ENCODE peak calls at places on chromosomes 5 and 9, in five cellular contexts. O is lower leg skin, E is prostate gland, N is Peyer's patch, D is endothelial cell. Z is an unnamed sample.

GRCh38 chr5:126938461-126938860 is 91.9 kb downstream of the MARCHF3 start:
- DNase-seq in E (no peak), O (no peak), N (no peak), D (no peak), Z (no peak)

GRCh38 chr5:149719666-149720065 is 10.4 kb upstream of the PPARGC1B start:
- DNase-seq in E (peak), O (no peak), D (no peak), N (no peak), Z (peak)

GRCh38 chr5:9431496-9432258 is 114.2 kb downstream of the SEMA5A start:
- DNase-seq in N (no peak), D (no peak), E (no peak), O (no peak), Z (no peak)

GRCh38 chr5:132774896-132775295 is 2.1 kb downstream of the SEPTIN8 start:
- DNase-seq in E (no peak), N (no peak), O (no peak), D (no peak), Z (no peak)

GRCh38 chr9:34579097-34579818 is 10.3 kb downstream of the CNTFR start:
- DNase-seq in N (no peak), O (no peak), D (no peak), E (no peak), Z (no peak)

GRCh38 chr9:98228392-98229089 is 26.9 kb downstream of the TBC1D2 start:
- DNase-seq in N (no peak), D (no peak), O (no peak), E (no peak), Z (no peak)

GRCh38 chr5:132489871-132490483 is 596 bp downstream of the IRF1 start:
- DNase-seq in D (no peak), E (no peak), O (peak), N (peak), Z (no peak)

GRCh38 chr9:114314256-114314867 is 8.5 kb upstream of the ORM1 start:
- DNase-seq in O (no peak), E (no peak), N (no peak), D (no peak), Z (no peak)

GRCh38 chr9:104374711-104375110 is 129.4 kb upstream of the OR13F1 start:
- DNase-seq in O (no peak), N (no peak), E (no peak), D (no peak), Z (no peak)

GRCh38 chr5:120449501-120449900 is 14.6 kb upstream of the PRR16 start:
- DNase-seq in E (no peak), N (no peak), D (no peak), O (no peak), Z (no peak)

GRCh38 chr9:33737811-33738606 is 57.4 kb upstream of the PRSS3 start:
- DNase-seq in N (no peak), E (peak), D (peak), O (no peak), Z (peak)

GRCh38 chr9:129333961-129334743 is 156.1 kb upstream of the IER5L start:
- DNase-seq in N (peak), E (peak), D (peak), O (peak), Z (peak)

GRCh38 chr9:94952553-94953373 is 226.3 kb downstream of the AOPEP start:
- DNase-seq in D (peak), E (no peak), N (no peak), O (no peak), Z (no peak)

GRCh38 chr9:129885018-129885669 is 49.9 kb downstream of the USP20 start:
- DNase-seq in E (no peak), D (no peak), N (no peak), O (no peak), Z (peak)

GRCh38 chr9:134725605-134725940 is 84.0 kb downstream of the COL5A1 start:
- DNase-seq in E (no peak), N (no peak), O (no peak), D (no peak), Z (no peak)

DNA sequence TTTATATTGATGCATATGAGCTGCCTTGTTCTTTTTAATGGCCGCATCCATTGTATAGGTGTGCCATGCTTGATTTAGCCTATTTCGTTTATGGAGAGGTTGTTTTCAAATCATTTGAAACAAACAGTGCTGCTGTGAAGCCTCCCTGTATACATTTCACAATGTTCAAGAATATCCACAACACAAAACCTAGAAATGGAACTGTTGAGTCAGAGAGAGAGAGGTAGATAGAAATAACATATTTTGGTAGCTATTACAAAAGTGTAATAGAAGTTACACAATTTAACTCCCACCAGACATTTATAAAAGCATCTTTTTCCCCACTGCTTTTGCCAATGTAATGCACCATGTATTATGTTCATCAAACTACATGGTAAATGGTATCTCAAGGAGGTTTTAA is 82.0 kb downstream of the FRMD3 start:
- DNase-seq in O (no peak), N (no peak), D (no peak), E (no peak), Z (no peak)
- TF ChIP-seq CTCF in O (no peak), N (no peak), D (no peak), E (no peak), Z (no peak)

GRCh38 chr5:116062352-116062751 is 22.5 kb upstream of the COMMD10 start:
- DNase-seq in N (no peak), O (no peak), D (no peak), E (no peak), Z (no peak)
- TF ChIP-seq CTCF in N (no peak), O (no peak), D (no peak), E (no peak), Z (no peak)

GRCh38 chr9:9790216-9790872 is 822.5 kb downstream of the PTPRD start:
- DNase-seq in D (peak), O (no peak), E (no peak), N (no peak), Z (peak)
- TF ChIP-seq CTCF in D (peak), O (no peak), E (peak), N (no peak), Z (peak)

DNA sequence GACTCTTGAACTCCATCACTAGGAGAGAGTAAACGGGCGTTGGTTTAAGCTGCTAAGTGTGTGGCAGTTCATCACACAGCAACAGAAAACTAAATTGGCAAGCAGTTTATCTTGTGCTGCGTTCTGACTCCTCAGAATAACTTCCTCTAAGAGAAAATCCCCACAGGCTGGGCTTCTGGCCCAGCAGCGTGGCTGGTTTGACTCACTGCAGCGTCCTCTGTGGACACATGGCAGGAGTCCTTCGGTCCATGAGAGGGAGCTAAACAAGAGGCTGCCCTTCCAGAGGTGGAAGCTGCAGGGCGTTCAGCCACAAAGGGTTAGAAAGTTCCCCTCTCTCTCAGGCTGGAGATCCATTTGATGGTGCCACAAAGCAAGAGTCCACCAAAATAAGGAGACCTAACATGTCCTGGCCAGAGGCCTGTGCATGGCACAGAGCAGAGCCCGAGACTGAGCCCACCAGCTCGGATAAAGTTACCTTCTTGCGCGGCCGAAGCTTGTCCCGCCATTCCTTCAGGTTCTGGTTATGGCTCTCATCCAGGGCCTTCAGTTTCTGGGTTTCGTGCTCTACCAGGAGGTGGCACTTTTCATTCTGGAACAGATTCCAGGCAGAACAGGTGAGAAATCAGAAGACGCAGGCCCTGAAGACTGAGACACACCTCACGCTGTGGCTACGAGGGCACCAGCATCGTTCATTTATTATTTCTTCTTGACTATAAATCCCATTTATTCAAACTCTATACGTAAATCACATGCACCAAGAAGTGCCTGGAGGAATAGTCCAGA is 46.2 kb upstream of the FBXW11 start:
- DNase-seq in N (no peak), E (no peak), O (no peak), D (no peak), Z (no peak)
- TF ChIP-seq CTCF in N (no peak), E (no peak), O (no peak), D (no peak), Z (no peak)

DNA sequence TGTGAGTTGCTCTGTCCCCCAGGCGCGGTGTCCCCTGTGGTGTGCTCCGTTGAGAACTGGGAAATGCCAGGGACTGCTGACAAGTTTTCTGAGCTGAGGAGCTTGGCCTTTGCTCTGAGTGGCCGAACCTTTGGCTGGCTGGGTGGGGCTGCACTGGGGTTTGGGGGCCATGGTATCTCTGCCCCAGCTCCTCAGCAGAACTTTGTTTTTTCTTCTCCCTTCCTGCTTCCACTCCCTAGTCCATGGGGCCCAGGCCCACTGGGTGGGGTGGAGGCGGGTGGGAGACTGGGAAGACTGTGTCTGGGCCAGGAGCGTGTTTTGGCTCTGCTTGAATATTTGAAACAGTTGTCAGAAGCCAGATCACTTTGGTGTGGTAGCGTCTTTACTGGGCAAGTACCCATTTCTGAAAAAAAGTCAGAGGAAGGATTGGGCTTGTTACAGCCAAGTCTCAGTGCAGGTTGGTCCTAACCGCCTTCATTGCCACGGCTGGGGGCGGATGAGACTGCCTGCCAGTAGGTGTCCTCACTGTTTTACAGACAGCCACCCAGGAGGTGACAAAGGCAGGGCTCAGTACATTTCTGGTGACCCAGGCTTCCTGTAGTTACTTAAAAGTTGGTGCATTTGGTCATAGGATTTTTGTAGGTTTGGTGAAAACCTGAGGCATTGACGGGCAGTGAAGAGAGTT is 92.7 kb downstream of the DAB2IP start:
- DNase-seq in D (no peak), O (peak), E (peak), N (peak), Z (peak)
- TF ChIP-seq CTCF in D (no peak), O (no peak), E (peak), N (no peak), Z (peak)

DNA sequence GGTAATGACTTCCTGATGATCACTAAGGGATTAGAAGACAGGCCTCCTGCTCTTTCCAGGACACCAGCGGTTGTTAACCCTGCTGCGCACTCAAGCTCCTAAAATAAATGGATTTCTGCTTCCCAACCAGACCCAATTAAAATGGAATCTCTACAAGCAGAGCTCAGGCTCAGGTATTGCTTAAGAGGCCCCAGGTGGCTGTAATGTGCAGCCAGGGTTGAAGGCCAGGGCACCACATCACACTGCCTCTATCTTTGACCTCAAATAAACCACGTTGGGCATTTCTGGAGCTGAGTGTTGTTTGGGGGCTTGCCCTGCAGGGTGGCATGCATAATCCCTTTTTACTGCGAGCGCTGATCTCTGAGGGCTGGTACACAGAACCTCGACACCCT is 108.0 kb downstream of the FBXO38 start:
- DNase-seq in E (no peak), D (no peak), O (no peak), N (no peak), Z (no peak)
- TF ChIP-seq CTCF in E (no peak), D (no peak), O (no peak), N (no peak), Z (no peak)

GRCh38 chr5:77546-77945 is 14.4 kb upstream of the PLEKHG4B start:
- DNase-seq in D (no peak), O (no peak), E (no peak), N (peak), Z (no peak)

GRCh38 chr5:79821-80220 is 12.1 kb upstream of the PLEKHG4B start:
- DNase-seq in D (no peak), E (no peak), O (no peak), N (no peak), Z (no peak)

GRCh38 chr5:79263-79662 is 12.7 kb upstream of the PLEKHG4B start:
- DNase-seq in D (no peak), O (no peak), E (no peak), N (no peak), Z (no peak)

GRCh38 chr5:77957-78804 is 13.8 kb upstream of the PLEKHG4B start:
- DNase-seq in E (peak), D (peak), N (peak), O (no peak), Z (peak)

GRCh38 chr5:78805-79149 is 13.2 kb upstream of the PLEKHG4B start:
- DNase-seq in D (no peak), O (no peak), E (no peak), N (no peak), Z (no peak)
- TF ChIP-seq CTCF in D (no peak), O (no peak), E (no peak), N (no peak), Z (no peak)

Z was measured in Calu3.